ENCODE peak calls at places on chromosomes 12 and 14, in eight cellular contexts. H is cardiac fibroblast, P is A549, F is cardiac muscle cell, U is heart left ventricle, Q is H9, J is Calu3, E is retinal pigment epithelial cell. S is an unnamed sample.

GRCh38 chr12:44509471-44509870 is 366.6 kb downstream of the NELL2 start:
- DNase-seq in E (peak; percentile 39), J (no peak), H (no peak), F (no peak), P (no peak), U (no peak), Q (no peak), S (no peak)

GRCh38 chr14:68961781-68962584 is 17.1 kb downstream of the ACTN1 start:
- DNase-seq in E (no peak), U (peak; percentile 21), H (no peak), J (peak; percentile 67), Q (peak; percentile 81), P (peak; percentile 70), F (no peak), S (peak; percentile 68)

GRCh38 chr14:50025776-50026175 is 90.6 kb downstream of the VCPKMT start:
- DNase-seq in E (no peak), F (no peak), P (peak; percentile 45), Q (no peak), U (no peak), J (no peak), H (no peak), S (no peak)

GRCh38 chr14:59547310-59547709 is 29.3 kb downstream of the CCDC175 start:
- DNase-seq in Q (no peak), F (no peak), J (no peak), P (no peak), E (no peak), U (no peak), H (no peak), S (no peak)

GRCh38 chr12:132178801-132179401 is 34.6 kb downstream of the NOC4L start:
- DNase-seq in P (peak; percentile 58), F (no peak), J (no peak), E (no peak), U (no peak), H (no peak), Q (no peak), S (no peak)

GRCh38 chr12:67474934-67475620 is 173.5 kb upstream of the DYRK2 start:
- DNase-seq in P (no peak), H (no peak), U (no peak), J (no peak), F (no peak), Q (no peak), E (no peak), S (no peak)

GRCh38 chr12:43428088-43428600 is 123.9 kb downstream of the ADAMTS20 start:
- DNase-seq in J (no peak), P (no peak), E (peak; percentile 28), H (no peak), Q (no peak), U (no peak), F (no peak), S (no peak)

GRCh38 chr12:67991158-67991557 is 1.9 kb downstream of the IFNG-AS1 start:
- DNase-seq in H (no peak), E (no peak), F (no peak), P (no peak), U (no peak), J (no peak), Q (no peak), S (no peak)

GRCh38 chr12:50222275-50222783 is 55.2 kb upstream of the CERS5 start:
- DNase-seq in P (peak; percentile 73), H (peak; percentile 94), U (peak; percentile 62), Q (peak; percentile 74), J (no peak), E (no peak), F (peak; percentile 67), S (peak; percentile 47)

GRCh38 chr14:44701563-44702263 is 194.6 kb upstream of the FSCB start:
- DNase-seq in E (no peak), J (no peak), F (no peak), P (no peak), Q (no peak), U (no peak), H (peak; percentile 0), S (no peak)

GRCh38 chr14:99664636-99665273 is 19.3 kb upstream of the CYP46A1 start:
- DNase-seq in U (no peak), F (peak; percentile 28), E (no peak), Q (no peak), H (no peak), J (no peak), P (no peak), S (no peak)

GRCh38 chr12:114026805-114027204 is 60.7 kb upstream of the RBM19 start:
- DNase-seq in P (no peak), Q (no peak), E (no peak), H (no peak), J (no peak), F (no peak), U (no peak), S (no peak)

GRCh38 chr14:106518054-106518943 is 991.9 kb downstream of the TMEM121 start:
- DNase-seq in H (no peak), J (peak; percentile 20), Q (no peak), U (peak; percentile 31), F (no peak), E (no peak), P (peak; percentile 2), S (no peak)

GRCh38 chr12:64767495-64767894 is 8.3 kb upstream of the GNS start:
- DNase-seq in E (no peak), J (no peak), U (no peak), F (no peak), Q (no peak), P (no peak), H (no peak), S (no peak)

GRCh38 chr14:26841920-26842741 is 244.3 kb upstream of the NOVA1 start:
- DNase-seq in F (peak; percentile 8), U (peak; percentile 38), Q (no peak), P (peak; percentile 96), H (peak; percentile 99), J (peak; percentile 1), E (peak; percentile 96), S (no peak)

GRCh38 chr12:101901782-101902181 is 24.4 kb downstream of the DRAM1 start:
- DNase-seq in E (no peak), P (no peak), F (no peak), Q (no peak), U (no peak), H (no peak), J (no peak), S (no peak)

GRCh38 chr14:68978550-68978911 is 571 bp downstream of the ACTN1 start:
- DNase-seq in H (peak; percentile 55), P (no peak), Q (peak; percentile 78), E (no peak), U (peak; percentile 75), F (peak; percentile 86), J (peak; percentile 78), S (peak; percentile 86)

DNA sequence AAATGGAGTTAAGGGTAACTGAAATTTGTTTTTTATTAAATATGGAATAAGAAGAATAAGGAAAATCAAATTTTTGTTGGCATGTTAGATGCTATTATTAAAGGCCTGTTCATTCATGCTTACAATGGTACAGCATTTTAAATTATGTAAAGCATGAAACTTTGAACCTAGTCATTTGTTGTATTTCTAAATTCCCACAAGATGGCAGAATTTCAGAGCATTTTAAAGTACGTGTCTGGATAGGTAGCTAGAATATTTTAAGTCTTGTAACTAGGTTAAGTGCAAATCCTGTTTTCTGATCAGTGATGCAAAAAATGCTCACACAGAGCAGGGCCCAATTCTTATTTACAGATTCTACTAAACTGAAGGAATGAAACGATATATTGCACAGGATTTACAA is 585.6 kb upstream of the MIS18BP1 start:
- DNase-seq in P (no peak), H (no peak), F (peak; percentile 2), J (no peak), Q (no peak), U (no peak), E (no peak), S (no peak)
- TF ChIP-seq CTCF in P (no peak), H (no peak), F (no peak), J (no peak), Q (peak; percentile 49), U (no peak), E (peak; percentile 26), S (no peak)

GRCh38 chr14:101845496-101845895 is 84.0 kb downstream of the PPP2R5C start:
- DNase-seq in U (no peak), F (no peak), E (no peak), J (no peak), Q (no peak), H (no peak), P (no peak), S (no peak)

GRCh38 chr14:101843038-101843437 is 81.5 kb downstream of the PPP2R5C start:
- DNase-seq in Q (no peak), F (no peak), U (no peak), J (no peak), P (no peak), E (no peak), H (no peak), S (no peak)

GRCh38 chr14:101844752-101845151 is 83.2 kb downstream of the PPP2R5C start:
- DNase-seq in F (no peak), P (no peak), H (no peak), E (no peak), U (no peak), Q (no peak), J (no peak), S (no peak)

GRCh38 chr14:101844219-101844618 is 82.7 kb downstream of the PPP2R5C start:
- DNase-seq in P (no peak), Q (no peak), E (no peak), J (no peak), U (peak; percentile 78), H (no peak), F (no peak), S (no peak)

DNA sequence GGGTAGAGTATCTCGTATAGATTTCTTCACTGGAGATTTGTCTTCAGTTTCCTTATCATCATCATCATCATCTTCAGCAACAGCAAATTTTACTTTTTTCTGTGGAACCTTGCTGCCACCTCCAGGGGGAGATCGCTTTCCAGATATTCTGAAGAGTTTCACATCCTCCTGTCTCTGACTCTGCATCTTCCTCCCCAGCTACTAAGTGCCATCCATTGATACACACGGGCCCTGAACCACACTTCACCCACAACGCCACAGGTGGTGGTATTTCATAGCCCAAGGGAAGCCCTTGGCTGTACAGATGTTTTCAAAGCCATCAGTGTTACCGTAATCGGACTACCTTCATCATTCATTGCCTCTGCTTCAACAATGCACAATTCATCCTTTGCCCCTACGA is 82.2 kb downstream of the PPP2R5C start:
- DNase-seq in F (no peak), Q (no peak), E (no peak), P (peak; percentile 24), J (peak; percentile 9), U (no peak), H (no peak), S (no peak)
- TF ChIP-seq CTCF in F (no peak), Q (peak; percentile 59), E (peak; percentile 20), P (peak; percentile 29), J (no peak), U (peak; percentile 33), H (peak; percentile 10), S (no peak)

DNA sequence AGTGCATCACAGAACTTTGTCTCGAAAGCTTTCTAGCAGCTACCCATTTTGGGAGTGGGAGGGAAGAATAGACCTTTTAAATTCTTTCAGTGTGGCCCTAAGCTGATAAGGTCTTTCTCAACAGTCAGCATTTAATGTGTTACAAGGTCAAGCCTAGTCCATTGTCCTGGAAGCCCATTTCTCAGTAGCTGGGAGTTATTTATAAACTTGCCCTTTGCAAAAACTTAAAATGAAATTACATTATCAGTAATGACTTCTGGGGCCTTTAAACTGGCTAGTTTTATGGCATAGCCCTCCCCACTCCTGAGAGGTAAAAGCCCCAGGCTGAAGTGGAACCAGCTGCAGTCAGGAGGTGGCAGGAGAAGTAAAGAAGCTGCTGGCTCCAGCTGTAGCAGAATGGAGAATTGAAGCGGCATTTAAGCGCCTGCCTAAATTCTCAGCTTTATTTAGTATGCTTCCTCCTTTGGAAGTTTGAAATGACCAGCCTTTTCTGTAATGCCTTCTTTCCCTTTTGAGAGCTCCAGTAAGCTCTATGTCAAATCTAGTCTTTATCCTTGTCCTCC is 12.4 kb downstream of the COPZ1 start:
- DNase-seq in P (no peak), J (no peak), E (no peak), F (peak; percentile 61), Q (no peak), U (no peak), H (no peak), S (no peak)
- TF ChIP-seq CTCF in P (no peak), J (no peak), E (peak; percentile 12), F (no peak), Q (no peak), U (peak; percentile 39), H (no peak), S (no peak)

GRCh38 chr12:100877776-100878175 is 83.2 kb downstream of the ANO4 start:
- DNase-seq in E (no peak), H (no peak), F (no peak), U (no peak), P (no peak), J (no peak), Q (no peak), S (no peak)
- TF ChIP-seq CTCF in E (peak; percentile 52), H (peak; percentile 31), F (peak; percentile 34), U (no peak), P (no peak), J (peak; percentile 20), Q (peak; percentile 68), S (peak; percentile 31)

S was measured in nephron progenitor cell.